ENCODE peak calls at places on chromosomes 11 and 22, in five cellular contexts. N is right lobe of liver, H is body of pancreas, P is GM12891, S is tibial nerve. V is an unnamed sample.

GRCh38 chr22:47901911-47902310 is 1139.5 kb downstream of the TBC1D22A start:
- DNase-seq in N (no peak), H (no peak), P (no peak), S (no peak), V (no peak)

GRCh38 chr11:76736773-76737495 is 46.2 kb upstream of the TSKU start:
- DNase-seq in N (no peak), H (no peak), P (no peak), S (no peak), V (no peak)

GRCh38 chr11:45590743-45591142 is 74.7 kb downstream of the CHST1 start:
- DNase-seq in N (no peak), H (no peak), P (no peak), S (no peak), V (no peak)

GRCh38 chr11:60077216-60077817 is 11.1 kb upstream of the MS4A2 start:
- DNase-seq in N (no peak), H (no peak), P (no peak), S (no peak), V (no peak)

GRCh38 chr11:1760351-1761109 is 3.2 kb downstream of the CTSD start:
- DNase-seq in N (peak), H (peak), P (no peak), S (peak), V (peak)

GRCh38 chr22:46935506-46936377 is 173.3 kb downstream of the TBC1D22A start:
- DNase-seq in N (peak), H (no peak), P (no peak), S (no peak), V (no peak)

GRCh38 chr11:134538793-134539192 is 126.8 kb upstream of the B3GAT1 start:
- DNase-seq in N (peak), H (no peak), P (no peak), S (no peak), V (no peak)

GRCh38 chr11:113410414-113411135 is 23.0 kb downstream of the ANKK1 start:
- DNase-seq in N (no peak), H (no peak), P (no peak), S (no peak), V (no peak)

GRCh38 chr11:111922803-111923202 is 4.1 kb downstream of the C11orf52 start:
- DNase-seq in N (peak), H (peak), P (no peak), S (peak), V (no peak)

GRCh38 chr11:75845324-75845723 is 30.3 kb downstream of the UVRAG start:
- DNase-seq in N (no peak), H (no peak), P (no peak), S (no peak), V (no peak)

GRCh38 chr22:33555814-33556522 is 364.3 kb downstream of the LARGE1 start:
- DNase-seq in N (no peak), H (no peak), P (no peak), S (no peak), V (no peak)

GRCh38 chr11:133922078-133922870 is 34.5 kb downstream of the IGSF9B start:
- DNase-seq in N (no peak), H (no peak), P (no peak), S (no peak), V (no peak)

GRCh38 chr22:39482768-39483167 is 19.3 kb upstream of the MIEF1 start:
- DNase-seq in N (no peak), H (no peak), P (no peak), S (no peak), V (peak)

GRCh38 chr22:29383740-29384139 is 4.6 kb downstream of the AP1B1 start:
- DNase-seq in N (peak), H (no peak), P (no peak), S (no peak), V (no peak)

GRCh38 chr11:37108436-37109204 is 510.6 kb upstream of the RAG2 start:
- DNase-seq in N (no peak), H (no peak), P (no peak), S (no peak), V (no peak)

GRCh38 chr22:17707526-17707925 is 66.7 kb downstream of the BID start:
- DNase-seq in N (no peak), H (no peak), P (no peak), S (no peak), V (no peak)

GRCh38 chr11:102263604-102264003 is 53.7 kb upstream of the BIRC3 start:
- DNase-seq in N (no peak), H (no peak), P (no peak), S (no peak), V (no peak)

GRCh38 chr22:41498322-41498721 is 29.4 kb downstream of the ACO2 start:
- DNase-seq in N (no peak), H (no peak), P (no peak), S (no peak), V (no peak)

GRCh38 chr11:44332665-44333064 is 22.7 kb upstream of the ALX4 start:
- DNase-seq in N (no peak), H (no peak), P (no peak), S (no peak), V (no peak)

GRCh38 chr11:44835979-44836378 is 109.2 kb downstream of the TSPAN18 start:
- DNase-seq in N (no peak), H (no peak), P (no peak), S (no peak), V (no peak)

GRCh38 chr11:101296896-101297295 is 167.3 kb upstream of the PGR start:
- DNase-seq in N (no peak), H (no peak), P (no peak), S (no peak), V (no peak)

GRCh38 chr11:47667555-47667954 is 25.2 kb upstream of the MTCH2 start:
- DNase-seq in N (no peak), H (no peak), P (no peak), S (no peak), V (no peak)

GRCh38 chr11:126140106-126140931 is 71.1 kb downstream of the RPUSD4 start:
- DNase-seq in N (no peak), H (no peak), P (no peak), S (no peak), V (no peak)

GRCh38 chr11:10181811-10182210 is 112.2 kb downstream of the SBF2 start:
- DNase-seq in N (no peak), H (no peak), P (no peak), S (no peak), V (no peak)

GRCh38 chr11:118922745-118923627 is 2.7 kb downstream of the BCL9L start:
- DNase-seq in N (no peak), H (no peak), P (no peak), S (no peak), V (no peak)

GRCh38 chr11:118924591-118925585 is 838 bp downstream of the BCL9L start:
- DNase-seq in N (peak), H (peak), P (peak), S (no peak), V (no peak)

GRCh38 chr11:118923721-118924587 is 1.8 kb downstream of the BCL9L start:
- DNase-seq in N (no peak), H (no peak), P (no peak), S (no peak), V (no peak)

GRCh38 chr11:118921121-118921928 is 4.4 kb downstream of the BCL9L start:
- DNase-seq in N (peak), H (peak), P (no peak), S (peak), V (no peak)

GRCh38 chr11:118921929-118922744 is 3.6 kb downstream of the BCL9L start:
- DNase-seq in N (peak), H (peak), P (no peak), S (no peak), V (no peak)
- TF ChIP-seq POLR2A in N (peak), H (peak), P (no peak), S (peak), V (peak)

GRCh38 chr11:72833083-72833733 is 19.0 kb downstream of the ATG16L2 start:
- DNase-seq in N (no peak), H (no peak), P (no peak), S (no peak), V (no peak)
- TF ChIP-seq POLR2A in N (no peak), H (no peak), P (peak), S (no peak), V (no peak)

GRCh38 chr11:110429614-110430266 is at the start of gene FDX1:
- DNase-seq in N (peak), H (peak), P (peak), S (peak), V (peak)
- TF ChIP-seq POLR2A in N (peak), H (peak), P (no peak), S (peak), V (peak)

DNA sequence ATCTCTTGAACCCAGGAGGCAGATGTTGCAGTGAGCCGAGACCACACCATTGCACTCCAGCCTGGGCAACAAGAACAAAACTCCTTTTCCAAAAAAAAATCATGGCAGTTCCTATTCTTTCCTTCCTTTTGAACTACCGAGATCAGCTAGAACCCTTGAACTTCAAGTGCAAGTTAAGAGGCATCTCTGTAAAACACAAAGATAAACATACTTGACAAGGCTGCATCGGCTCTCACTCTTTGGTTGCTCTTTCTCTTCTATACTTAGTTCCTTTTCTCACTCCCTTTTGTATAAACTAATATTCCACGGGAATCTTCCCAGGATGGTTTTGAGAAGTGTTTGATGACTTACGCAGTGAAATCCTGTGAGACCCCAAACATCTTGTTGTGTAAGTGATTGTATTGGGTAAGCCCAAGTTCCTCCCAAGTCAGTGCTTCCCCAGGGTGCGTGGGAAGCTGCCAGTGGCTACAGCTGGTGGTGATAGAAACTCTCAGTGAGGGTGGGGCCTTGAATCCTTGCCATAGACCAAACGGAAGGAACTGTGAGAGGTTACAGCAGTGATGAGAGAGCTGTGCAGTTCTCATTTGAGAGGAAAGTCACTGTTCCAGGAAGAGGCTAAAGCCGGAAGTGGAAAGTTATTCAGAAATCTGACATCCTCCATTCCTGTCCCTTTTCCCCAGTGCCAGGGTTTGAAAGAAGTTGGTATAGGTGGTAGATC is 24.1 kb upstream of the CDC42EP2 start:
- DNase-seq in N (peak), H (peak), P (no peak), S (peak), V (no peak)
- TF ChIP-seq POLR2A in N (no peak), H (no peak), P (no peak), S (no peak), V (no peak)

GRCh38 chr11:12853652-12854296 is 155.3 kb upstream of the RASSF10 start:
- DNase-seq in N (peak), H (peak), P (no peak), S (peak), V (no peak)
- TF ChIP-seq POLR2A in N (peak), H (no peak), P (no peak), S (no peak), V (no peak)

GRCh38 chr11:66680966-66681645 is 3.4 kb upstream of the RBM4B start:
- DNase-seq in N (no peak), H (no peak), P (no peak), S (no peak), V (no peak)

GRCh38 chr11:66676279-66676919 is 1.3 kb downstream of the RBM4B start:
- DNase-seq in N (no peak), H (no peak), P (no peak), S (no peak), V (no peak)

GRCh38 chr11:66676931-66677598 is 622 bp downstream of the RBM4B start:
- DNase-seq in N (no peak), H (no peak), P (no peak), S (peak), V (no peak)

GRCh38 chr11:66674964-66675602 is 2.6 kb downstream of the RBM4B start:
- DNase-seq in N (no peak), H (no peak), P (no peak), S (no peak), V (no peak)

GRCh38 chr11:66677599-66678375 is at the start of gene RBM4B:
- DNase-seq in N (peak), H (peak), P (peak), S (peak), V (peak)
- TF ChIP-seq POLR2A in N (peak), H (peak), P (peak), S (peak), V (peak)

DNA sequence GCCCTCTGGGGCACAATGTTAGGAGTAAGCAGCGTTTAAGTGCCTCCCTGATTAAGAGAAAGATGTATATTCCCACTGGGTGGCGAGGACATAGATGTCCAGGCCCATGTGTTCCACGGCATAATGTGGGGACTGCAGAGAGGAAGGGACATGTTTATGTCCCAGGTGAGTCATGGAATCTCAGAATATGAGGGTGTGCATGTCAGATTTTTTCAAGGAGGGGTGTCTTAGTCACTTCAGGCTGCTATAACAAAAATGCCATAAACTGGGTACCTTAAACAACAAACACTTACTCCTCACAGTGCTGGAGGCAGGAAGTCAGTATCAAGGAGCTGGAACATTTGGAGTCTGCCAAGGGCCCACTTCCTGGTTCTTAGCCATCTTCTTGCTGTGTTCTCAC is 55.1 kb downstream of the BCR start:
- DNase-seq in N (no peak), H (no peak), P (no peak), S (no peak), V (no peak)
- TF ChIP-seq POLR2A in N (no peak), H (no peak), P (no peak), S (no peak), V (no peak)

GRCh38 chr11:62647609-62648005 is 1.2 kb upstream of the GANAB start:
- DNase-seq in N (no peak), H (no peak), P (no peak), S (no peak), V (no peak)

GRCh38 chr11:62644220-62644619 is 2.2 kb downstream of the GANAB start:
- DNase-seq in N (no peak), H (no peak), P (no peak), S (no peak), V (no peak)

GRCh38 chr11:62646825-62647608 is 604 bp upstream of the GANAB start:
- DNase-seq in N (peak), H (no peak), P (no peak), S (no peak), V (no peak)

GRCh38 chr11:62645660-62645933 is 816 bp downstream of the GANAB start:
- DNase-seq in N (no peak), H (no peak), P (no peak), S (no peak), V (no peak)

DNA sequence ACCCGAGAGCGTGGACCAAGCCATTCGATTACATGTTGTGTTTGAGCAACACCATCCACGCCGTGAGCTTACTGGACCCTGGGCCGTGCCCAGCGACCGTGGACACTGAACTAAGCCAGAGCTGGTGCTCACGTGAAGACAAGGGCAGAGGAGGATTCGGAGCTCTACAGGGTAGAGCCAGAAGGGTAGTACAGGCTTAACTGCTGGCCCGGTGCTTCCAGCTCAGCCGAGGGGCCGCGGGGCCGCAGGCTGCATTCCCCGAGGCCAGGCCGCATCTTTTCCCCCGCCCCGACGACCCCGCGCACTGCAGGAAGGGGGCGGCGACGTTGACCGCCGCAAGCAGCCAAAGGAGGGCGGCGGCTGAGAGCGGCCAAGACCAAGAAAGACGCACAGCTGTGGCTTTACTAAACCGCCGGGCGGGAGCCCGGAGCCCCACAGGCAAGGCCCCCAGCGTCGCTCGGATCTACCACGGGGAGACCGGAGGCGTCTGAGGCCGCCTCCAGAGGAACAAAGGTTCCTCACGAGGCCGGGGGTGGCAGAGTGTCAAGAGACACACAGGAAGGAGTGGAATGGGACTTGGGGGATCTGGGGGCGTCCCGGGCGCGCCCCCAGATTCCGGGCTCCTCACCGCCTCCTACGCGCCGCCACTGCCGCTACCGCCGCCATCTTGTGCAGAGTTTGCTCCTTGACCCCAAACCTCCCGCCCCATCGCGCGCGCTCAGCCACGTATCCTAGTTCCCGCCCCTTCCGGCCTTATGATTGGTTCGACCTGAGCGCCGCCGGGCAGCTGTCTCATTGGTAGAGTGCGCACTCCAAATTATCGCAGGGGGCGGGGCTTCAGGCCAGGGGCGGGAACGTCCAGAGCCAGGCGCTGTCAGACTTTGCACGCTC is at the start of gene GANAB:
- DNase-seq in N (peak), H (peak), P (peak), S (peak), V (peak)
- TF ChIP-seq POLR2A in N (peak), H (peak), P (peak), S (peak), V (peak)